ENCODE peak calls at places on chromosomes 16 and 17, in five cellular contexts. Y is nephron progenitor cell, B is tibial artery, H is neural crest cell, V is IMR-90. P is an unnamed sample.

GRCh38 chr16:87602821-87603683 is 744 bp downstream of the JPH3 start:
- DNase-seq in B (no peak), H (no peak), V (no peak), Y (peak; percentile 66), P (no peak)

GRCh38 chr16:80986557-80986956 is 20.1 kb downstream of the CMC2 start:
- DNase-seq in V (no peak), B (no peak), Y (no peak), H (no peak), P (no peak)

GRCh38 chr17:77424585-77425344 is 284.0 kb downstream of the SEC14L1 start:
- DNase-seq in H (no peak), V (peak; percentile 96), B (peak; percentile 95), Y (peak; percentile 49), P (no peak)

GRCh38 chr17:36682804-36683203 is 81.4 kb downstream of the MRM1 start:
- DNase-seq in H (no peak), B (no peak), Y (no peak), V (no peak), P (peak; percentile 73)

GRCh38 chr17:47675380-47676198 is 18.4 kb upstream of the TBKBP1 start:
- DNase-seq in H (no peak), V (no peak), B (no peak), Y (no peak), P (no peak)

GRCh38 chr16:74607310-74607966 is 524 bp upstream of the GLG1 start:
- DNase-seq in Y (no peak), B (no peak), V (no peak), H (no peak), P (no peak)

GRCh38 chr17:31378638-31379037 is 12.8 kb upstream of the RAB11FIP4 start:
- DNase-seq in V (no peak), Y (no peak), B (no peak), H (no peak), P (no peak)

GRCh38 chr17:18315498-18316360 is 636 bp downstream of the SMCR8 start:
- DNase-seq in H (no peak), V (peak; percentile 7), B (no peak), Y (no peak), P (no peak)

GRCh38 chr16:12157510-12158093 is 181.1 kb downstream of the SNX29 start:
- DNase-seq in H (no peak), Y (no peak), V (peak; percentile 67), B (no peak), P (no peak)

GRCh38 chr17:36127199-36127881 is 23.7 kb downstream of the CCL4 start:
- DNase-seq in Y (no peak), H (no peak), V (no peak), B (no peak), P (no peak)

GRCh38 chr16:48053346-48053745 is 102.4 kb downstream of the ABCC12 start:
- DNase-seq in V (peak; percentile 69), Y (peak; percentile 39), B (no peak), H (peak; percentile 47), P (peak; percentile 8)

GRCh38 chr17:78234261-78234865 is 2.9 kb downstream of the TMEM235 start:
- DNase-seq in H (no peak), B (no peak), V (no peak), Y (no peak), P (no peak)

GRCh38 chr16:57667069-57667525 is 1.0 kb upstream of the ADGRG3 start:
- DNase-seq in Y (no peak), H (no peak), V (no peak), B (no peak), P (no peak)

GRCh38 chr16:57668259-57668563 is at the start of gene ADGRG3:
- DNase-seq in B (no peak), V (no peak), H (no peak), Y (no peak), P (no peak)

GRCh38 chr16:57666353-57667068 is 1.6 kb upstream of the ADGRG3 start:
- DNase-seq in Y (no peak), V (no peak), B (no peak), H (no peak), P (no peak)

GRCh38 chr16:57668630-57669475 is 747 bp downstream of the ADGRG3 start:
- DNase-seq in Y (no peak), B (no peak), H (no peak), V (no peak), P (no peak)

GRCh38 chr16:57667526-57668258 is 414 bp upstream of the ADGRG3 start:
- DNase-seq in Y (no peak), H (no peak), B (no peak), V (peak; percentile 38), P (peak; percentile 34)
- TF ChIP-seq CTCF in Y (no peak), H (peak; percentile 25), B (no peak), V (no peak), P (peak; percentile 56)

GRCh38 chr17:7840875-7841274 is 6.9 kb downstream of the KDM6B start:
- DNase-seq in Y (no peak), H (no peak), B (peak; percentile 5), V (no peak), P (no peak)

GRCh38 chr17:7841309-7841621 is 7.2 kb downstream of the KDM6B start:
- DNase-seq in B (no peak), Y (no peak), V (no peak), H (no peak), P (no peak)

GRCh38 chr17:7842950-7843535 is 9.0 kb downstream of the KDM6B start:
- DNase-seq in H (no peak), Y (no peak), V (peak; percentile 94), B (peak; percentile 88), P (no peak)

GRCh38 chr17:7842380-7842949 is 8.4 kb downstream of the KDM6B start:
- DNase-seq in Y (no peak), H (no peak), V (peak; percentile 97), B (peak; percentile 90), P (peak; percentile 68)

GRCh38 chr17:7841622-7842379 is 7.8 kb downstream of the KDM6B start:
- DNase-seq in V (peak; percentile 91), Y (peak; percentile 96), B (peak; percentile 97), H (peak; percentile 95), P (peak; percentile 89)
- TF ChIP-seq CTCF in V (peak; percentile 34), Y (no peak), B (no peak), H (peak; percentile 19), P (no peak)

DNA sequence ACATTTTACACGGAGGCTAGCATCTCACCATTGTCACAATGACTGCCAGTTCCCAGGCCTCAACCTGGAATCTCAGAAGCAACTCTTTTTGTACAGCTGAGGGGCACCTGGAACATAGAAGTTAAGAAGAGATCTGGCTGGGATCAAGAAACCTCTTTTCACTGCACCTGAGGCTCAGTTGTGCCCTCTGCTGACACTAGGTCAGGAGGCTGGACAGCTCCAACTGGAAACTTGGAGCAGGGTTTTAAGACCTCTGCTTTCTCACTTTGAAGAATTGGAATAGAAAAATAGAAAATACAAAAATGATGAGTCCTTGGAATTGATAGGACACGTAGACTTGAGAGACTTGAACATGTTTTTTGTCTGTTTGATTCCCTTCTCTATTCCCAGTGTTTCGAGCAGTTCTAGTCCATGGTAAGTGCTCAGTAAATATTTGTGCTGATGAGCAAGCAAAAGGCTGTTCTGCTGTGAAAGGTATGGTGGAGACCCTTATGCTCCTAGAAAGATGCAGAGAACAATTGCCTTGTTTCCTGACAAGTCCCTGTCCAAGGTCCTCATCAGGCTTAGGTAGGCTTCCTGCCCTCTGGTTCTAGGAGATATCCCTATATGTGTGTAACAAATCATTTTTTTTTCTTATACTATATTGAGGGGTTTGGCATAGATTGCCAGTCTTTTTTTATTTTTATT is 13.6 kb upstream of the PPM1D start:
- DNase-seq in Y (peak; percentile 5), V (peak; percentile 13), H (no peak), B (no peak), P (no peak)
- TF ChIP-seq CTCF in Y (peak; percentile 22), V (peak; percentile 29), H (no peak), B (no peak), P (peak; percentile 27)

GRCh38 chr17:49567871-49568694 is 7.6 kb upstream of the NXPH3 start:
- DNase-seq in Y (peak; percentile 95), H (peak; percentile 95), V (peak; percentile 66), B (peak; percentile 96), P (peak; percentile 98)
- TF ChIP-seq CTCF in Y (peak; percentile 92), H (peak; percentile 92), V (peak; percentile 98), B (peak; percentile 93), P (peak; percentile 98)

DNA sequence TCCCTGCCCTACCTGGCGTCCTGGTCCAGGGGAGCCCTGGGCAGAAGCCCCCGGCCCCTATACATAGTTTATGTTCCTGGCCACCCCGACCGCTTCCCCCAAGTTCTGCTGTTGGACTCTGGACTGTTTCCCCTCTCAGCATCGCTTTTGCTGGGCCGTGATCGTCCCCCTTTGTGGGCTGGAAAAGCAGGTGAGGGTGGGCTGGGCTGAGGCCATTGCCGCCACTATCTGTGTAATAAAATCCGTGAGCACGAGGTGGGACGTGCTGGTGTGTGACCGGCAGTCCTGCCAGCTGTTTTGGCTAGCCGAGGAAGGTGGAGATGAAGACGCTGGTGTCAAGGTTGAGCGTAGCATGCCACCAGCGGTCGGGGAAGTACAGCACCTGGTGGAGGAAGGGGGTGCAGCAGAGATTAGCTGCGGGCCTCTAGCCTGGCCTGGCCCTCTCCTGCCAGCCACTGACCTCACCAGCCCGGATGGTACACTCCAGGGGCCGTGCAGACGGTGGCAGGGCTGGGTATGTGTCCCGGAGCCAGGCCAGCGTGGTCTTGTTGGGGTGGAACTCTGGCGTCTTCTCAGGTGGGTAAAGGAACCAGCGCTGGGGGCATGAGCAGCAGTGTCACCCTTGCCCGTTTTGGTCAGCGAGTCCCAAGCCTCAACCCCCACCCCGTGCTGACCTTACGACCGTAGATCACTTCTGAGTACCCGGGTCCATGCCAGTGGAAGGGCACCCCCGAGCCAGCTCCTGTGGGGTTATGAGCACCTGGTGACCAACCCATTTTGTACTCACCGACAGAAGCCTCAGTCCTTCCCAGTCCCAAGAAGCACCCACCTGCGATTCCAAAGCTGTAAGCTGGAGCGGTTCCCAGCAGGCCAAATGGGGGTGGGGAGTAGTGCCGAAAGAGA is 1.4 kb downstream of the JMJD8 start:
- DNase-seq in V (no peak), Y (no peak), B (no peak), H (no peak), P (no peak)
- TF ChIP-seq CTCF in V (no peak), Y (no peak), B (no peak), H (no peak), P (no peak)

GRCh38 chr17:65554568-65555223 is 6.8 kb downstream of the AXIN2 start:
- DNase-seq in B (no peak), V (peak; percentile 17), H (no peak), Y (peak; percentile 27), P (no peak)
- TF ChIP-seq CTCF in B (no peak), V (no peak), H (peak; percentile 17), Y (no peak), P (no peak)